ENCODE peak calls at places on chromosomes 7 and 10, in eight cellular contexts. F is A549, C is IMR-90, E is tibial nerve, Z is body of pancreas, H is GM12878, V is stomach, X is HCT116. L is an unnamed sample.
A peak's percentile ranks its signal among the peaks of the same experiment; 100 is the strongest.

GRCh38 chr7:156475666-156476065 is 164.9 kb upstream of the RNF32 start:
- DNase-seq in F (peak; percentile 39), E (no peak), H (no peak), X (peak; percentile 26), C (peak; percentile 90), Z (no peak), V (no peak), L (peak; percentile 25)

GRCh38 chr7:35505031-35505430 is 189.9 kb downstream of the HERPUD2 start:
- DNase-seq in F (no peak), X (no peak), V (peak; percentile 69), H (no peak), C (no peak), Z (no peak), E (no peak), L (no peak)

GRCh38 chr10:26890956-26891355 is 30.2 kb upstream of the ABI1 start:
- DNase-seq in V (peak; percentile 45), X (peak; percentile 62), Z (peak; percentile 39), H (no peak), F (peak; percentile 78), E (no peak), C (peak; percentile 66), L (no peak)

GRCh38 chr10:80202934-80203834 is 2.2 kb downstream of the ANXA11 start:
- DNase-seq in F (peak; percentile 75), V (peak; percentile 73), Z (peak; percentile 82), E (no peak), H (peak; percentile 55), C (peak; percentile 85), X (peak; percentile 83), L (peak; percentile 57)

GRCh38 chr10:123398180-123398591 is 244.0 kb downstream of the BUB3 start:
- DNase-seq in E (no peak), Z (no peak), H (peak; percentile 99), V (no peak), X (no peak), C (no peak), F (no peak), L (no peak)

GRCh38 chr7:50653997-50654425 is 88.8 kb upstream of the DDC start:
- DNase-seq in V (peak; percentile 31), Z (no peak), E (no peak), X (no peak), C (peak; percentile 20), H (no peak), F (no peak), L (no peak)

GRCh38 chr10:13636776-13637175 is 50.0 kb downstream of the PRPF18 start:
- DNase-seq in H (no peak), V (no peak), X (no peak), E (no peak), Z (no peak), C (peak; percentile 55), F (no peak), L (no peak)

GRCh38 chr10:87500646-87501048 is 4.0 kb upstream of the MINPP1 start:
- DNase-seq in V (no peak), F (peak; percentile 22), E (no peak), Z (peak; percentile 18), X (no peak), C (no peak), H (no peak), L (no peak)

GRCh38 chr10:103693070-103693811 is 162.1 kb downstream of the SH3PXD2A start:
- DNase-seq in E (no peak), X (no peak), Z (no peak), F (no peak), C (no peak), H (no peak), V (no peak), L (no peak)

DNA sequence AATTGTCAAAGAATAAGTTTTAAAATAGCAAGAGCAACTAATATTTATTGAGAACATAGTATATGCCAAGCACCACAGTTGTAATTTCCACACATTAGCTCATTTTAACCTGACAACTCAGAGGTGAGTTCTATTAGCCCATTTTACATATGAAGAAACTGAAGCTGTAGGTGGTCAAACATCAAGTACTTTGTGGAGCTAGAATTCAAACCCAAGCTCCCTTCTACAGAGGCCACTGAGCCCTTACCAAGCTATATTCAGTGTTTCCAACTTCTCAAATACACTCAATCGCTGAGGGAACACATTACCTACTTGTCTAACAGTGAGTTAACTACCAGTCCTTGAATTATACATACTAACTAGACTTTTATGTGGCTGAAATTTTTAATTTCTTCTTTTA is 236.6 kb downstream of the PARD3 start:
- DNase-seq in C (no peak), Z (no peak), V (no peak), H (no peak), E (no peak), F (no peak), X (no peak), L (no peak)
- H3K4me1 ChIP-seq in C (peaks cover 9% of the 10 kb centered on the region), Z (peaks cover 31% of the 10 kb centered on the region), V (no peaks in the 10 kb centered on the region), H (no peaks in the 10 kb centered on the region), E (no peaks in the 10 kb centered on the region), F (peaks cover 74% of the 10 kb centered on the region), X (peaks cover 6% of the 10 kb centered on the region), L (peaks cover 4% of the 10 kb centered on the region)

GRCh38 chr7:158753900-158754299 is 49.3 kb upstream of the NCAPG2 start:
- DNase-seq in E (no peak), X (no peak), C (no peak), F (no peak), H (no peak), Z (no peak), V (no peak), L (no peak)
- TF ChIP-seq POLR2A in E (no peak), X (no peak), C (no peak), F (no peak), H (no peak), Z (no peak), V (no peak), L (no peak)

GRCh38 chr7:140674356-140674800 is 1.6 kb downstream of the ADCK2 start:
- DNase-seq in F (no peak), V (peak; percentile 63), H (no peak), Z (peak; percentile 53), C (no peak), E (no peak), X (no peak), L (peak; percentile 38)
- H3K4me3 ChIP-seq in F (no peak overlapping the region), V (no peak overlapping the region), H (peak overlapping the region; percentile 82), Z (no peak overlapping the region), C (no peak overlapping the region), E (no peak overlapping the region), X (no peak overlapping the region), L (no peak overlapping the region)

DNA sequence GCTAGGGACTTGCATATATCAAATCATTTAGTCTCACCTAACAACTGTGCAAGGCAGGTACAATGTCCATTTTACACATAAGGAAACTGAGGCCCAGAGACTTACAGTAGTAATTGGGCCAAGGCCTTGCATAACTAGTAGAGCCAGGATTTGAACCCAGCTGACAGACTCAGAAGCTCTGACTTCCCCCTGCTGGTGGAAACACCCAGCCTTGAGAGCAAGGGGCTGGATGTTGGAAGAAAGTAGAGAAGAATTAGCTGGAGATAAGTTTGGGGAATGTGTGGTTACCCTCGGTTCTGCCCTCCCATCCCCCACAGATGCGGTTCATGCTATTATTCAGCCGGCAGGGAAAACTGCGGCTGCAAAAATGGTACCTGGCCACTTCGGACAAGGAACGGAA is 2.0 kb downstream of the AP1S1 start:
- DNase-seq in E (no peak), F (no peak), V (no peak), C (no peak), H (no peak), Z (no peak), X (no peak), L (no peak)
- H3K4me1 ChIP-seq in E (peaks cover 7% of the 10 kb centered on the region), F (peaks cover 57% of the 10 kb centered on the region), V (peaks cover 10% of the 10 kb centered on the region), C (peaks cover 7% of the 10 kb centered on the region), H (peaks cover 3% of the 10 kb centered on the region), Z (peaks cover 15% of the 10 kb centered on the region), X (peaks cover 47% of the 10 kb centered on the region), L (peaks cover 10% of the 10 kb centered on the region)

GRCh38 chr7:101121996-101122932 is 4.6 kb upstream of the SERPINE1 start:
- DNase-seq in C (peak; percentile 99), E (peak; percentile 46), F (peak; percentile 95), Z (peak; percentile 55), X (peak; percentile 63), V (peak; percentile 40), H (no peak), L (peak; percentile 88)
- TF ChIP-seq POLR2A in C (peak; percentile 84), E (no peak), F (peak; percentile 17), Z (peak; percentile 36), X (no peak), V (no peak), H (peak; percentile 21), L (peak; percentile 62)

GRCh38 chr7:114934758-114935157 is 12.9 kb downstream of the MDFIC start:
- DNase-seq in V (no peak), E (no peak), H (no peak), F (no peak), C (no peak), X (no peak), Z (no peak), L (no peak)

GRCh38 chr7:114934074-114934473 is 12.2 kb downstream of the MDFIC start:
- DNase-seq in Z (no peak), C (no peak), H (no peak), V (no peak), X (no peak), F (no peak), E (no peak), L (no peak)

GRCh38 chr7:114939484-114940097 is 17.7 kb downstream of the MDFIC start:
- DNase-seq in F (no peak), C (no peak), Z (no peak), E (no peak), V (no peak), H (no peak), X (no peak), L (no peak)

GRCh38 chr7:114938785-114939184 is 16.9 kb downstream of the MDFIC start:
- DNase-seq in E (no peak), X (no peak), V (no peak), F (no peak), Z (no peak), H (no peak), C (no peak), L (no peak)

GRCh38 chr7:114937422-114937821 is 15.5 kb downstream of the MDFIC start:
- DNase-seq in F (peak; percentile 13), H (no peak), V (no peak), C (no peak), X (no peak), E (no peak), Z (no peak), L (no peak)
- H3K4me3 ChIP-seq in F (no peak overlapping the region), H (no peak overlapping the region), V (no peak overlapping the region), C (no peak overlapping the region), X (no peak overlapping the region), E (no peak overlapping the region), Z (no peak overlapping the region), L (no peak overlapping the region)

DNA sequence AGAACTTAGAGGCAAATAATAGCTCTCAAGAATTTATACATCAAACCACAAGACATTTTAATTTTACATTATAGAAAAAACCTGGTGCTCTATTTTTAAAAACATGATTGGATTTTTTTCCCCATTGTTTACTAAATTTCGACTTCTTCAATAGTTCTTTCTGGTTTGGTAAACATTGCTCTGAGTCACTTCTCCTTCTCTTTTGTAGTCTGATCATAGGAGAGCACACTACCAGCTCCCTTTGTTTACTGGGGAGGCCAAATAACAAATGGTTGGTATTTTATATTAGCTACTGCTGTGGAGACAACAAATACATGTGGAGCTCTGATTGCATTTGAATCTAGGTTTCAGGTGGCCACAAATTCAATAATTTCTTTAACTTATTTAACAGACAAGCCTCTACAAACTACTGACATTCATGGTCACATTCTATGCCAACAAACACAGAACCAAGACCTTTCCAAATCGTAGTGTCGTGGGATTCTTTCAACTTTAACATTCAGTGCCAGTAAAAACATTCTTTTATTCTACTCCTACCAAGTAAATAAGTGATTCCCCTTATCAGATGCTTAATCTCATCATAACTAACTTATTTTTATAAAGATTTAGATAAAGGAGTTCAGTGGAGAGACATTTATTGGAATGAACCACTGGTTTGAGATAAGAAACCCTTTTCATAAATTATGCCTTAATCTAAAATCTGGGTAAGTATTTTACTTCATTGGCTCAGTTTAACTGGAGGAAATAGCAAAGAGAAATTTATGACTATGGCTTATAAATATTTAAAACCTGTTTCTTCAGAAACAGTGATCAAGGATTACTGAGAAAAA is 17.7 kb upstream of the FXYD4 start:
- DNase-seq in X (no peak), E (no peak), C (no peak), F (peak; percentile 49), V (no peak), Z (no peak), H (no peak), L (no peak)
- H3K4me1 ChIP-seq in X (peaks cover 17% of the 10 kb centered on the region), E (no peaks in the 10 kb centered on the region), C (no peaks in the 10 kb centered on the region), F (peaks cover 42% of the 10 kb centered on the region), V (peaks cover 7% of the 10 kb centered on the region), Z (peaks cover 11% of the 10 kb centered on the region), H (no peaks in the 10 kb centered on the region), L (no peaks in the 10 kb centered on the region)

L was measured in ovary.